ENCODE peak calls at places on chromosomes 2 and 18, in nine cellular contexts. N is PC-9, I is cardiac muscle cell, J is GM23338, P is endodermal cell, H is psoas muscle, M is PC-3, F is heart right ventricle, C is adrenal gland. R is an unnamed sample.
A peak's percentile ranks its signal among the peaks of the same experiment; 100 is the strongest.

GRCh38 chr2:31008571-31009114 is 129.6 kb downstream of the GALNT14 start:
- DNase-seq in N (no peak), I (no peak), J (no peak), P (no peak), H (no peak), M (no peak), F (no peak), C (peak; percentile 58), R (no peak)

GRCh38 chr2:199495147-199495546 is 37.4 kb upstream of the SATB2 start:
- DNase-seq in N (no peak), I (no peak), J (no peak), P (no peak), H (no peak), M (peak; percentile 67), F (no peak), C (no peak), R (no peak)

GRCh38 chr2:95277246-95277906 is 3.1 kb downstream of the PROM2 start:
- DNase-seq in N (peak; percentile 80), I (peak; percentile 9), J (peak; percentile 65), P (peak; percentile 77), H (no peak), M (peak; percentile 82), F (no peak), C (no peak), R (peak; percentile 2)

GRCh38 chr2:42327125-42327524 is 33.9 kb downstream of the COX7A2L start:
- DNase-seq in N (no peak), I (no peak), J (peak; percentile 29), P (no peak), H (no peak), M (peak; percentile 57), F (no peak), C (no peak), R (no peak)

GRCh38 chr18:427005-427404 is 73.5 kb downstream of the COLEC12 start:
- DNase-seq in N (no peak), I (peak; percentile 81), J (no peak), P (no peak), H (no peak), M (no peak), F (no peak), C (peak; percentile 66), R (no peak)

GRCh38 chr18:25075793-25076192 is 276.2 kb downstream of the ZNF521 start:
- DNase-seq in N (no peak), I (no peak), J (no peak), P (no peak), H (no peak), M (no peak), F (no peak), C (no peak), R (no peak)

GRCh38 chr2:38692636-38693318 is 26.9 kb downstream of the GALM start:
- DNase-seq in N (peak; percentile 72), I (no peak), J (no peak), P (no peak), H (no peak), M (peak; percentile 89), F (no peak), C (peak; percentile 93), R (no peak)

GRCh38 chr2:72619622-72620021 is 206.2 kb downstream of the EXOC6B start:
- DNase-seq in N (no peak), I (no peak), J (peak; percentile 15), P (no peak), H (no peak), M (no peak), F (no peak), C (no peak), R (no peak)

GRCh38 chr2:142741764-142742269 is 135.6 kb upstream of the KYNU start:
- DNase-seq in N (no peak), I (no peak), J (no peak), P (no peak), H (no peak), M (no peak), F (no peak), C (no peak), R (no peak)

GRCh38 chr2:229672021-229672420 is 42.3 kb downstream of the DNER start:
- DNase-seq in N (no peak), I (no peak), J (no peak), P (no peak), H (no peak), M (no peak), F (no peak), C (no peak), R (no peak)

GRCh38 chr18:27952741-27953140 is 224.2 kb downstream of the CDH2 start:
- DNase-seq in N (no peak), I (no peak), J (no peak), P (no peak), H (no peak), M (no peak), F (no peak), C (no peak), R (no peak)

GRCh38 chr2:159022019-159022418 is 53.6 kb downstream of the TANC1 start:
- DNase-seq in N (no peak), I (no peak), J (no peak), P (no peak), H (no peak), M (no peak), F (no peak), C (no peak), R (no peak)

GRCh38 chr18:55781481-55781957 is 193.5 kb upstream of the TCF4 start:
- DNase-seq in N (no peak), I (peak; percentile 86), J (peak; percentile 83), P (peak; percentile 86), H (peak; percentile 33), M (peak; percentile 69), F (peak; percentile 63), C (peak; percentile 75), R (peak; percentile 58)

GRCh38 chr2:203936535-203936934 is at the start of gene ICOS:
- DNase-seq in N (no peak), I (no peak), J (no peak), P (no peak), H (no peak), M (no peak), F (no peak), C (no peak), R (no peak)

GRCh38 chr2:221343524-221343923 is 228.6 kb downstream of the EPHA4 start:
- DNase-seq in N (no peak), I (no peak), J (no peak), P (no peak), H (no peak), M (no peak), F (no peak), C (no peak), R (no peak)

GRCh38 chr2:239263231-239263936 is 137.4 kb downstream of the HDAC4 start:
- DNase-seq in N (no peak), I (no peak), J (no peak), P (peak; percentile 30), H (peak; percentile 23), M (no peak), F (no peak), C (peak; percentile 52), R (no peak)

GRCh38 chr18:61546598-61546997 is 213.4 kb downstream of the CDH20 start:
- DNase-seq in N (no peak), I (peak; percentile 63), J (no peak), P (no peak), H (no peak), M (peak; percentile 68), F (no peak), C (no peak), R (no peak)

GRCh38 chr2:24885221-24886113 is 34.6 kb downstream of the ADCY3 start:
- DNase-seq in N (no peak), I (peak; percentile 21), J (no peak), P (peak; percentile 36), H (no peak), M (no peak), F (peak; percentile 32), C (peak; percentile 51), R (no peak)

GRCh38 chr2:216565946-216566345 is 67.3 kb upstream of the IGFBP2 start:
- DNase-seq in N (no peak), I (no peak), J (no peak), P (no peak), H (no peak), M (no peak), F (no peak), C (no peak), R (no peak)

GRCh38 chr2:6957910-6958615 is 40.9 kb downstream of the RNF144A start:
- DNase-seq in N (no peak), I (no peak), J (no peak), P (no peak), H (peak; percentile 37), M (no peak), F (no peak), C (peak; percentile 75), R (no peak)

GRCh38 chr2:175518206-175518605 is 336.7 kb upstream of the ATP5MC3 start:
- DNase-seq in N (no peak), I (no peak), J (peak; percentile 33), P (no peak), H (no peak), M (no peak), F (no peak), C (no peak), R (no peak)

GRCh38 chr2:44642123-44642857 is 280.5 kb downstream of the CAMKMT start:
- DNase-seq in N (no peak), I (no peak), J (no peak), P (no peak), H (no peak), M (no peak), F (no peak), C (no peak), R (no peak)

GRCh38 chr2:222799262-222799918 is 61.4 kb upstream of the ACSL3 start:
- DNase-seq in N (no peak), I (no peak), J (no peak), P (no peak), H (no peak), M (no peak), F (no peak), C (no peak), R (no peak)

GRCh38 chr18:12478269-12479057 is 70.7 kb downstream of the PRELID3A start:
- DNase-seq in N (no peak), I (no peak), J (peak; percentile 46), P (no peak), H (no peak), M (no peak), F (no peak), C (no peak), R (no peak)
- TF ChIP-seq CTCF in N (no peak), I (no peak), J (peak; percentile 11), P (peak; percentile 56), H (no peak), M (peak; percentile 37), F (no peak), C (no peak), R (no peak)

GRCh38 chr2:105625632-105626031 is 119.1 kb upstream of the NCK2 start:
- DNase-seq in N (no peak), I (no peak), J (no peak), P (no peak), H (no peak), M (no peak), F (no peak), C (no peak), R (no peak)
- H3K4me1 ChIP-seq in N (no peaks in the 10 kb centered on the region), I (no peaks in the 10 kb centered on the region), J (peaks cover 9% of the 10 kb centered on the region), P (no peaks in the 10 kb centered on the region), H (no peaks in the 10 kb centered on the region), M (peaks cover 9% of the 10 kb centered on the region), F (no peaks in the 10 kb centered on the region), C (no peaks in the 10 kb centered on the region), R (no peaks in the 10 kb centered on the region)

GRCh38 chr2:121480826-121481225 is 49.9 kb upstream of the RNU4ATAC start:
- DNase-seq in N (no peak), I (peak; percentile 99), J (no peak), P (no peak), H (no peak), M (no peak), F (peak; percentile 12), C (no peak), R (peak; percentile 43)
- H3K27ac ChIP-seq in N (no peak overlapping the region), I (peak overlapping the region; percentile 29), J (peak overlapping the region; percentile 77), P (no peak overlapping the region), H (peak overlapping the region; percentile 56), M (no peak overlapping the region), F (no peak overlapping the region), C (no peak overlapping the region), R (no peak overlapping the region)

GRCh38 chr2:117771969-117772630 is 42.4 kb upstream of the DDX18 start:
- DNase-seq in N (no peak), I (peak; percentile 29), J (peak; percentile 52), P (no peak), H (no peak), M (peak; percentile 64), F (no peak), C (no peak), R (no peak)
- TF ChIP-seq CTCF in N (peak; percentile 72), I (peak; percentile 18), J (peak; percentile 50), P (peak; percentile 78), H (no peak), M (peak; percentile 68), F (peak; percentile 45), C (no peak), R (no peak)